ENCODE peak calls at places on chromosomes 1 and 21, in six cellular contexts. O is left ventricle myocardium inferior, R is heart right ventricle, B is bronchial epithelial cell, F is HCT116, M is uterus. C is an unnamed sample.
A peak's percentile ranks its signal among the peaks of the same experiment; 100 is the strongest.

GRCh38 chr1:186880982-186881381 is 52.2 kb downstream of the PLA2G4A start:
- DNase-seq in O (no peak), R (no peak), B (no peak), F (no peak), M (no peak), C (no peak)

GRCh38 chr1:227895828-227896685 is 51.7 kb downstream of the WNT9A start:
- DNase-seq in O (no peak), R (peak; percentile 11), B (peak; percentile 46), F (no peak), M (peak; percentile 8), C (no peak)

GRCh38 chr1:162500805-162501204 is 3.2 kb downstream of the UHMK1 start:
- DNase-seq in O (no peak), R (no peak), B (no peak), F (no peak), M (no peak), C (no peak)

GRCh38 chr1:55289614-55290013 is 74.5 kb upstream of the USP24 start:
- DNase-seq in O (no peak), R (no peak), B (no peak), F (no peak), M (no peak), C (no peak)

GRCh38 chr1:78061825-78062523 is 16.2 kb downstream of the GIPC2 start:
- DNase-seq in O (no peak), R (no peak), B (peak; percentile 79), F (no peak), M (no peak), C (no peak)

GRCh38 chr21:17391811-17392340 is 121.0 kb upstream of the CXADR start:
- DNase-seq in O (no peak), R (no peak), B (peak; percentile 60), F (no peak), M (no peak), C (no peak)

GRCh38 chr1:46809904-46810303 is 11.1 kb downstream of the CYP4B1 start:
- DNase-seq in O (no peak), R (no peak), B (no peak), F (no peak), M (no peak), C (no peak)

GRCh38 chr1:27726173-27726793 is 522 bp downstream of the FAM76A start:
- DNase-seq in O (peak; percentile 53), R (peak; percentile 52), B (peak; percentile 12), F (peak; percentile 19), M (peak; percentile 45), C (no peak)

GRCh38 chr21:15508554-15508953 is 221.2 kb upstream of the USP25 start:
- DNase-seq in O (no peak), R (no peak), B (no peak), F (no peak), M (no peak), C (no peak)

GRCh38 chr1:116923421-116923820 is 13.7 kb downstream of the PTGFRN start:
- DNase-seq in O (no peak), R (no peak), B (no peak), F (no peak), M (no peak), C (no peak)

GRCh38 chr1:109397451-109398342 is at the start of gene SORT1:
- DNase-seq in O (peak; percentile 88), R (peak; percentile 90), B (peak; percentile 43), F (peak; percentile 74), M (peak; percentile 85), C (peak; percentile 22)

GRCh38 chr1:2801535-2802291 is at the start of gene TTC34:
- DNase-seq in O (no peak), R (no peak), B (no peak), F (peak; percentile 36), M (no peak), C (no peak)

GRCh38 chr1:173208146-173208545 is 1.0 kb upstream of the TNFSF4 start:
- DNase-seq in O (no peak), R (no peak), B (no peak), F (no peak), M (no peak), C (no peak)

GRCh38 chr1:115671176-115672062 is 29.6 kb downstream of the VANGL1 start:
- DNase-seq in O (no peak), R (no peak), B (peak; percentile 95), F (peak; percentile 81), M (no peak), C (no peak)

GRCh38 chr21:32587112-32587511 is 1.8 kb upstream of the TCP10L start:
- DNase-seq in O (no peak), R (no peak), B (no peak), F (no peak), M (no peak), C (no peak)

GRCh38 chr1:12413664-12414410 is 184.0 kb downstream of the VPS13D start:
- DNase-seq in O (no peak), R (no peak), B (no peak), F (no peak), M (no peak), C (peak; percentile 78)

DNA sequence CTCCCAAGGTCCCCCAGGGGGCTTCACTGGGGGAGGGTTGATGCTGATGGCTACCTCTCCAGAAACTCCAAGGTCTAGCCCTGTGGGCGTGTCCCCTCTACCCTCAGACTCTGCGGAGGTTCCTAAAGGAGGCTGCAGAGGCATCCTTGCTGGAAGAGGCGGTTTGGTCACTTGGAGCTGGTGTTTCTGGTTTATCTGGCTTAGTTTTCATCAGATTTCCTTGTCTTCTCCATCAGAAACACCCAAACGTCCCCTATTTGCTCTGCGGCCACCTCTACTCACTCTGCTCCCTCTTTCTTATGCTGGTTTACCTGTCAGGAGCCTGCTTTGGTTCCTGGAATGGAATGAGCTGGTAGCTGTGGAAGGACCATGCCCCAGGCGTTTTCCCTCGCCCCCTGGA is 2.5 kb downstream of the PKP1 start:
- DNase-seq in O (no peak), R (no peak), B (no peak), F (no peak), M (no peak), C (no peak)
- H3K4me3 ChIP-seq in O (no peak overlapping the region), R (no peak overlapping the region), B (peak overlapping the region; percentile 70), F (no peak overlapping the region), M (no peak overlapping the region), C (no peak overlapping the region)

GRCh38 chr21:42514883-42515228 is 1.2 kb downstream of the SLC37A1 start:
- DNase-seq in O (no peak), R (no peak), B (peak; percentile 63), F (no peak), M (no peak), C (no peak)

GRCh38 chr21:42509239-42509638 is 4.4 kb upstream of the SLC37A1 start:
- DNase-seq in O (no peak), R (no peak), B (peak; percentile 53), F (no peak), M (no peak), C (no peak)

GRCh38 chr21:42513151-42513984 is at the start of gene SLC37A1:
- DNase-seq in O (no peak), R (no peak), B (no peak), F (no peak), M (no peak), C (no peak)

GRCh38 chr21:42513985-42514882 is 582 bp downstream of the SLC37A1 start:
- DNase-seq in O (peak; percentile 58), R (peak; percentile 41), B (no peak), F (no peak), M (no peak), C (no peak)

DNA sequence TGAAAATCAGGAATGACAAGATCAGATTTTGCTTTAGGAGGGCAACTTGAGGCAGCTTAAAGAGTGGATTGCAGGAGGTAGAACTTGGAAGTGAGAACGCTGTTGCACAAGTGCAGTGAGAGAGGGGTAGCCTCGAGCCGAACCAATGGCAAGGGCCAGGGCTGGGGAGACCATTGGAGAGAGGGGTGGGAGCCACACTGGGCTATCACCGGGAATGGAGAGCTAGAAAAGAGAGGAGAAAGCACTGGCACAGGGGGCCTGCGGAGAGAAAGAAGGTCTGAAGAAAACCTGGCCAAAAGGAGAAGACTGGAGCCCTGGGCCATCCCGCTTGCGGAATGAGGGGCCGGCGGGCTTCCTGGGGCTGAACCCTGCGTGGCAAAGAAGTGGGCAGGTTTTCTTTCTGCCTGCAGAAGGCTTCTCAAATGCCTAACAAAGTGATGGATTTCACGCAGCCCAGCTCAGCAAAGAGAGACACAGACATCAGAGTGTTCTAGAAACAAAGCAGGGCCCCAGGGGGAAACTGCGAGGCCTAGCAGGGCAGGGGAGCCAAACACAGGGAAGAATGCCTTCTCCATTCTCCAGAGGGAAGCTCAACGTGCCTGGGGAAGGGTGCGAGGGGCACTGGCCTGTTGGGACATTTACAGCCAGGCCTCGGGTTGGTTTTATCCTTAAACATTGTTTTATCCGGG is 1.2 kb upstream of the SLC37A1 start:
- DNase-seq in O (no peak), R (no peak), B (no peak), F (no peak), M (no peak), C (no peak)
- H3K4me3 ChIP-seq in O (peak overlapping the region; percentile 94), R (no peak overlapping the region), B (no peak overlapping the region), F (no peak overlapping the region), M (no peak overlapping the region), C (no peak overlapping the region)

DNA sequence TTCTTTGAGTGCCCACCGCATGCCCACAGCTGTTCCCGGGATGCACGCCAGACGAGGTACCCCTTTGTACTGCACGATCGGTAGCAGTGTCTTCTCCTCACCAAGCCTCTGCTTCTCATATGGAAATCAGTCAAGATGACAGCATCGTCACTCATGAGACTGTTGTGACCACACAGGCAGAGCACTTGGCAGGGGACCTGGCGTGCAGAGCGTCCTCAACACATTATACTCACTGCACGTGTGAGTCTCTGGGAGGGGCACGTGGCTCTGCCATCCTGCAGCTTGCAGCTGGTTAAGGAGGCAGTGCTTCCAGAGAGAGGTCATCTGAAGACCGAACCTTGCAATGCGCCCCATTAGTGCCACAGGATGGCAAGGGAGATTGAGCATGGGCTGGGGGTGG is 266.8 kb downstream of the NPHP4 start:
- DNase-seq in O (no peak), R (no peak), B (no peak), F (no peak), M (no peak), C (no peak)
- H3K4me3 ChIP-seq in O (no peak overlapping the region), R (no peak overlapping the region), B (no peak overlapping the region), F (no peak overlapping the region), M (no peak overlapping the region), C (no peak overlapping the region)

GRCh38 chr1:245419572-245419971 is 264.8 kb downstream of the KIF26B start:
- DNase-seq in O (no peak), R (no peak), B (no peak), F (no peak), M (no peak), C (no peak)

GRCh38 chr1:245412301-245412700 is 257.5 kb downstream of the KIF26B start:
- DNase-seq in O (no peak), R (no peak), B (no peak), F (no peak), M (no peak), C (no peak)

GRCh38 chr1:245420926-245421325 is 266.1 kb downstream of the KIF26B start:
- DNase-seq in O (no peak), R (no peak), B (no peak), F (no peak), M (no peak), C (no peak)

GRCh38 chr1:245416771-245417170 is 262.0 kb downstream of the KIF26B start:
- DNase-seq in O (no peak), R (no peak), B (no peak), F (no peak), M (no peak), C (no peak)

DNA sequence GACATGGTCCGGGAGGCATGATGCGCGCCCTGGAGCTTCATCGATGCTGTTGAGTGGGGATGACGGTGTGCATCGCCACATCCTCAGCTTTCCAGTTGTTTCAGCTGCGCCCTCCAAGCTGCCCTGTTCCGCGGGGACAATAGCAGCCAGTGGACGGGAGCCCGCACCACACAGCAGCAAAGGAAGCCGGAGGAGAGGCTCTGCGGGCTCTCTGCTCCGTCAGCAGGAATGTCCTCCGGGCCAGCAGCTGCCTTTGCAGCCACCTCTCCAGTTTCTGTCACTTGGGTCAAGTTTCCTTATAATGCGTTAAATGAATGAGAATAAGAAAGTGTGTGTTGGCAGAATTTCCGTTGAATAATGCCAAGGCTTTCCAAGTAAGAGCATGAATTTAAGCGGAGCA is 263.2 kb downstream of the KIF26B start:
- DNase-seq in O (no peak), R (no peak), B (no peak), F (no peak), M (no peak), C (no peak)
- H3K4me3 ChIP-seq in O (no peak overlapping the region), R (no peak overlapping the region), B (no peak overlapping the region), F (no peak overlapping the region), M (no peak overlapping the region), C (no peak overlapping the region)